ENCODE peak calls at places on chromosomes 7 and 10, in eight cellular contexts. G, X, Z, J, K, W, R and V are unnamed samples.
A peak's percentile ranks its signal among the peaks of the same experiment; 100 is the strongest.

GRCh38 chr10:115975031-115975430 is 298.0 kb downstream of the GFRA1 start:
- DNase-seq in X (no peak), J (no peak), Z (no peak), K (peak; percentile 29), G (no peak), W (no peak), R (no peak), V (no peak)

GRCh38 chr7:4470246-4470645 is 211.8 kb upstream of the FOXK1 start:
- DNase-seq in X (no peak), K (no peak), J (no peak), W (no peak), R (no peak), G (no peak), Z (peak; percentile 19), V (no peak)

GRCh38 chr7:156602283-156602682 is 38.3 kb upstream of the RNF32 start:
- DNase-seq in W (no peak), R (no peak), J (no peak), G (no peak), Z (no peak), K (no peak), X (no peak), V (no peak)

GRCh38 chr7:23520582-23520981 is 11.2 kb downstream of the TRA2A start:
- DNase-seq in Z (no peak), X (no peak), R (no peak), J (no peak), G (no peak), W (peak; percentile 40), K (no peak), V (no peak)

GRCh38 chr7:4302203-4302905 is 379.7 kb upstream of the FOXK1 start:
- DNase-seq in J (no peak), X (no peak), G (no peak), W (no peak), R (no peak), Z (no peak), K (no peak), V (no peak)

GRCh38 chr7:129356176-129356575 is 78.1 kb upstream of the STRIP2 start:
- DNase-seq in G (no peak), Z (no peak), R (no peak), W (no peak), J (no peak), K (no peak), X (no peak), V (no peak)

GRCh38 chr10:62116896-62117295 is 151.7 kb downstream of the RTKN2 start:
- DNase-seq in K (peak; percentile 27), J (no peak), X (no peak), G (no peak), W (no peak), Z (no peak), R (no peak), V (no peak)

GRCh38 chr7:28018851-28019465 is 161.6 kb downstream of the JAZF1 start:
- DNase-seq in K (no peak), W (no peak), R (no peak), X (no peak), Z (no peak), J (no peak), G (no peak), V (no peak)

DNA sequence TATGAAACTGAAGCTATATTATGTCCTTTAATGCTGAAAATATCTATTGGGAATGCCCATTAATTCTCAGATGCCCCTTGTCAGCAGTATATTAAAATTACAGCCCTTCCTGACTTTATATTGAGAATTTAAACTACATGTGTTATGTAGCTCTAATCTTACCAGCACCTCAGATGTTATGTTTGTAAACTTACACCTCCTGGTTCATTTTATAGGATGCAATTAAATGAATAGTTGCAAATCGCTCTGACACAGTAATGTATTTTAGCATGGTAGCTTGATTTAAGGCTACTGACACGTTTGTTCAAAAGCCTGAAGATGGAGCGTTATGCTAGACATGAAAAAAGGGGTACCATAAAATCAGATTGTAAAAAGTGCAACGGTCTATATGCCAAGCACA is 35.0 kb upstream of the MET start:
- DNase-seq in J (no peak), G (no peak), Z (no peak), R (no peak), W (no peak), X (no peak), K (no peak), V (no peak)
- H3K4me1 ChIP-seq in J (no peaks in the 10 kb centered on the region), G (no peaks in the 10 kb centered on the region), Z (no peaks in the 10 kb centered on the region), R (no peaks in the 10 kb centered on the region), W (no peaks in the 10 kb centered on the region), X (no peaks in the 10 kb centered on the region), K (no peaks in the 10 kb centered on the region), V (peaks cover 11% of the 10 kb centered on the region)

GRCh38 chr10:79077488-79078173 is 8.9 kb downstream of the ZMIZ1 start:
- DNase-seq in J (no peak), Z (no peak), R (no peak), W (no peak), X (no peak), G (no peak), K (no peak), V (no peak)
- H3K4me1 ChIP-seq in J (peaks cover 33% of the 10 kb centered on the region), Z (peaks cover 93% of the 10 kb centered on the region), R (peaks cover 55% of the 10 kb centered on the region), W (peaks cover 48% of the 10 kb centered on the region), X (peaks cover 99% of the 10 kb centered on the region), G (no peaks in the 10 kb centered on the region), K (peaks cover 100% of the 10 kb centered on the region), V (peaks cover 100% of the 10 kb centered on the region)

DNA sequence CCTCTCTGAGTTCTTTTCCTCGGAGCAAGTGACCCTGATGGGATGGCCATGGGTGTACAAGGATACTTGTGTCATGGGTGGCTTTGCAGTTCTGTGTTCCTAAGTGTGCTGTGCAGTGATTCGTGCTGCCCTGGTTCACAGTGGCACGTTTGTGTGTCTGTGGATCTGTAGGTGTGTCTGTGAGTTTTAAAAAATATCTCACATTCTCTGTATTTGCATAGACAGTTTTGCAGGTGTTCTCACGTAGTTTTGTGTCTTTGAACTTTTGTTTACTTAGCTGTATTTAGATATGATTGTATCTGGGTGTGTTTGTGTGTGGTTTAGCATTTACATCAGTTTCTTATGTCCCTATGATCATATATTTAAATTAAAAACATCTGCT is 3.7 kb downstream of the ZNF775 start:
- DNase-seq in X (no peak), J (no peak), W (no peak), Z (no peak), R (no peak), G (no peak), K (no peak), V (no peak)
- H3K4me1 ChIP-seq in X (peaks cover 17% of the 10 kb centered on the region), J (no peaks in the 10 kb centered on the region), W (peaks cover 4% of the 10 kb centered on the region), Z (peaks cover 38% of the 10 kb centered on the region), R (peaks cover 16% of the 10 kb centered on the region), G (peaks cover 17% of the 10 kb centered on the region), K (peaks cover 26% of the 10 kb centered on the region), V (peaks cover 37% of the 10 kb centered on the region)

GRCh38 chr10:79430946-79431345 is 14.5 kb downstream of the ZCCHC24 start:
- DNase-seq in X (no peak), Z (peak; percentile 60), R (no peak), K (no peak), W (no peak), J (no peak), G (no peak), V (no peak)

GRCh38 chr10:79431422-79431821 is 14.0 kb downstream of the ZCCHC24 start:
- DNase-seq in G (no peak), X (no peak), K (no peak), W (no peak), R (no peak), J (no peak), Z (no peak), V (no peak)

GRCh38 chr10:79430506-79430905 is 14.9 kb downstream of the ZCCHC24 start:
- DNase-seq in X (no peak), Z (no peak), J (no peak), W (no peak), G (no peak), K (no peak), R (no peak), V (no peak)

GRCh38 chr10:79427965-79428364 is 17.5 kb downstream of the ZCCHC24 start:
- DNase-seq in K (no peak), Z (no peak), R (no peak), W (no peak), J (no peak), G (no peak), X (no peak), V (no peak)

GRCh38 chr10:79429751-79430150 is 15.7 kb downstream of the ZCCHC24 start:
- DNase-seq in X (no peak), K (no peak), R (no peak), G (no peak), Z (no peak), J (no peak), W (no peak), V (no peak)
- H3K4me1 ChIP-seq in X (peaks cover 13% of the 10 kb centered on the region), K (peaks cover 9% of the 10 kb centered on the region), R (peaks cover 5% of the 10 kb centered on the region), G (no peaks in the 10 kb centered on the region), Z (peaks cover 55% of the 10 kb centered on the region), J (peaks cover 27% of the 10 kb centered on the region), W (peaks cover 5% of the 10 kb centered on the region), V (peaks cover 8% of the 10 kb centered on the region)

DNA sequence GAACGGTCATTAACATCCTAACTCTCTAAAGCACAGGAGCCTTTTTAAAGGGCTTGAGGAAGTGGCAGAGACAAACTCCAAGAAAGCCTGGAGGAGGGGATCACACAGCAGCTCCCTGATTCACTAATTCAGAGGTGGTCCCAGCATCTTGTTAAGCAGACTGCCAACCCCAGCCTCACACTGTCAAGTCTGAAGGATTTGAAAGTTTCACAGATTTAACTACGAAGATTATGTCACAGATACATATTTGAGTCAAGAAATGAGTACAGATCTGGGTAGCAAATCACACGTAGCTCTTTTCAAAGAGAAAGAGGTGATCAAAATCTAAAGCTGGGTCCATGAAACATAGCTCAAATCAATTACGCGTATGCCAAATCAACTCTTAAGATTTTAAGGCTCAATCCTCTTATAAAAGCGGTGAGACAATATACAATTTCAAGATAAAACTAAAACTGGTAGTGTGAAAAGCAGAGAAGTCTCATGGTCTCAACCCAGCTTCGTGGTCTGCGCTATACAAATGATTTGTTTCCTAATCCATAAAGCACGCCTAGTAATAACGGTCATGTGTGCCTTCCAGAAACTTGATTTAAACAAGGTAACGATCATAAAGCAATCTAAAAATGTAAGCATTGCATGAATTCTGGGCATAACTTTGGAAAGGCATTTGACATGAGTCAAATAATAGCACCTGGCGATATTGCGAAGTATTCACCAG is 229.9 kb upstream of the MKLN1 start:
- DNase-seq in W (no peak), Z (no peak), X (no peak), K (no peak), J (no peak), R (no peak), G (no peak), V (no peak)
- H3K4me1 ChIP-seq in W (no peaks in the 10 kb centered on the region), Z (no peaks in the 10 kb centered on the region), X (peaks cover 70% of the 10 kb centered on the region), K (peaks cover 94% of the 10 kb centered on the region), J (peaks cover 2% of the 10 kb centered on the region), R (no peaks in the 10 kb centered on the region), G (peaks cover 73% of the 10 kb centered on the region), V (peaks cover 54% of the 10 kb centered on the region)

DNA sequence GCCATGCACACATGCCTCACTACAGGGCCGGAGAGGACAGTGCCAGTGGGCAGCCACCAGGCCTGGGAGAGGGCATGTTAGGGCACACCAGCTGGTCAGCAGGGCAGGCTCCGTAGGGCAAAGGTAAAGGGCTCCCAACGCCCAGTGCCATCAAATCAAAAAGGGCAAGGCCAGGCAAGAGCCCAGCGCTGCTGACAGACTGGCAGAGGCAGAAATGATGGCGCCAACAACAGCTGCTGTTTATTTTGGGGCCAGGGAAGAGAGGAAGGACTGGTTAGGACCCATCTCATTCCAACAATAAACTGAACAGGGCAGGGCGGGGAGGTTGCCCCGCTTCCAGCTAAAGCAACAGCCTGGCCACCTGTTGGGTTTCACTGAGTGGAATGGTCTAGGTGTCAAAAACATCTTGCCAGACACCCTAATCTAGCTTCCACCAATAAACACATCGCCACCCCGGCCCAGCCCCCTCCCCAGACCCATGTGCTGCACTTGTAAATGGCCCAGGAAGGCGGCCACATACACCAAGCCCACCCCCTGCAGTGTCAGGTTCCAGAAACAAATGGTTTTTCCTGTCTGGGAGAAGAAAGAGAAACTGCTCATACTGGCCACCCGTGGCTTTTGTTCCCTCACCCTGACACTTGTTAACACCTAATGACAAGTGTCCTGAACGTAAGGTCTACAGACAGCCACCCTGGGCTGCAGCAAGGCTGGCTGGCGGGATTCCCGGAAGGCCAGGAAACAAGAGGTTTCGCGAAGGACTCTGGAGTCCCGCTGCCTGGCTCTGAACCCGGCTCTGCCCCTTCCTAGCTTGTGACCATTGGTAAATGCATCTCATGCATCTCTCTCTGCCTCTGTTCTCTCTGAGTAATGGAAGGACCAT is 15.3 kb downstream of the SH3PXD2A start:
- DNase-seq in G (no peak), K (no peak), R (no peak), J (no peak), Z (no peak), W (no peak), X (peak; percentile 86), V (no peak)
- H3K4me1 ChIP-seq in G (no peaks in the 10 kb centered on the region), K (peaks cover 59% of the 10 kb centered on the region), R (peaks cover 2% of the 10 kb centered on the region), J (no peaks in the 10 kb centered on the region), Z (peaks cover 56% of the 10 kb centered on the region), W (no peaks in the 10 kb centered on the region), X (peaks cover 54% of the 10 kb centered on the region), V (peaks cover 57% of the 10 kb centered on the region)